ENCODE peak calls at places on chromosome 21, in ten cellular contexts. T is RWPE2, Q is neural progenitor cell, U is fibroblast of lung, C is esophagus squamous epithelium, B is esophagus muscularis mucosa, R is AG04450, N is cardiac muscle cell, J is IMR-90, A is spleen. V is an unnamed sample. For H3K27me3, the result is how much of the 10 kb centered on the place peaks cover.

GRCh38 chr21:17334478-17334877 is 178.4 kb upstream of the CXADR start:
- DNase-seq in T (no peak), Q (no peak), U (no peak), C (no peak), B (no peak), R (no peak), N (no peak), J (no peak), A (no peak), V (no peak)

GRCh38 chr21:27564684-27565280 is 597.9 kb upstream of the ADAMTS5 start:
- DNase-seq in T (no peak), Q (peak), U (peak), C (no peak), B (no peak), R (peak), N (peak), J (peak), A (no peak), V (peak)

GRCh38 chr21:45433301-45433700 is 28.3 kb downstream of the COL18A1 start:
- DNase-seq in T (no peak), Q (no peak), U (no peak), C (no peak), B (no peak), R (no peak), N (no peak), J (no peak), A (no peak), V (no peak)

GRCh38 chr21:45290948-45291612 is 3.4 kb upstream of the POFUT2 start:
- DNase-seq in T (no peak), Q (no peak), U (peak), C (no peak), B (no peak), R (no peak), N (no peak), J (peak), A (no peak), V (no peak)

GRCh38 chr21:32298148-32298559 is 501 bp upstream of the MRAP start:
- DNase-seq in T (no peak), Q (no peak), U (no peak), C (no peak), B (no peak), R (no peak), N (no peak), J (peak), A (no peak), V (no peak)

GRCh38 chr21:31335957-31336738 is 7.9 kb downstream of the TIAM1 start:
- DNase-seq in T (peak), Q (no peak), U (peak), C (no peak), B (no peak), R (peak), N (no peak), J (peak), A (no peak), V (no peak)

GRCh38 chr21:37711294-37711844 is 204.9 kb downstream of the KCNJ6 start:
- DNase-seq in T (no peak), Q (no peak), U (no peak), C (no peak), B (no peak), R (no peak), N (no peak), J (no peak), A (no peak), V (no peak)

GRCh38 chr21:35635261-35635660 is 425.1 kb downstream of the SETD4 start:
- DNase-seq in T (no peak), Q (no peak), U (peak), C (no peak), B (peak), R (no peak), N (no peak), J (peak), A (no peak), V (peak)

GRCh38 chr21:31564439-31564838 is 95.1 kb upstream of the SOD1 start:
- DNase-seq in T (no peak), Q (no peak), U (peak), C (no peak), B (no peak), R (no peak), N (no peak), J (no peak), A (no peak), V (peak)

GRCh38 chr21:43716376-43717165 is 2.4 kb upstream of the PDXK start:
- DNase-seq in T (no peak), Q (no peak), U (peak), C (no peak), B (no peak), R (no peak), N (no peak), J (peak), A (no peak), V (no peak)

GRCh38 chr21:46065215-46065992 is 32.5 kb upstream of the COL6A2 start:
- DNase-seq in T (no peak), Q (no peak), U (peak), C (no peak), B (peak), R (no peak), N (no peak), J (peak), A (no peak), V (no peak)

GRCh38 chr21:14383596-14384210 is 757 bp upstream of the HSPA13 start:
- DNase-seq in T (no peak), Q (no peak), U (peak), C (no peak), B (no peak), R (no peak), N (no peak), J (peak), A (no peak), V (no peak)

GRCh38 chr21:44337428-44337827 is 1.8 kb downstream of the CFAP410 start:
- DNase-seq in T (no peak), Q (no peak), U (no peak), C (no peak), B (no peak), R (no peak), N (no peak), J (no peak), A (no peak), V (no peak)

GRCh38 chr21:43596616-43597015 is 62.7 kb downstream of the HSF2BP start:
- DNase-seq in T (no peak), Q (no peak), U (no peak), C (no peak), B (no peak), R (no peak), N (no peak), J (no peak), A (no peak), V (no peak)

GRCh38 chr21:17780539-17780938 is 38.6 kb downstream of the C21orf91 start:
- DNase-seq in T (no peak), Q (peak), U (peak), C (no peak), B (no peak), R (no peak), N (no peak), J (no peak), A (no peak), V (no peak)

GRCh38 chr21:34065015-34065414 is 8.4 kb upstream of the MRPS6 start:
- DNase-seq in T (no peak), Q (no peak), U (peak), C (no peak), B (no peak), R (no peak), N (no peak), J (no peak), A (no peak), V (no peak)

GRCh38 chr21:45286671-45287437 is 841 bp downstream of the POFUT2 start:
- DNase-seq in T (peak), Q (peak), U (peak), C (no peak), B (no peak), R (no peak), N (peak), J (peak), A (peak), V (no peak)

GRCh38 chr21:46550511-46550941 is 54.4 kb downstream of the S100B start:
- DNase-seq in T (no peak), Q (no peak), U (no peak), C (no peak), B (peak), R (no peak), N (no peak), J (no peak), A (no peak), V (no peak)

GRCh38 chr21:43854773-43855633 is 10.0 kb upstream of the AGPAT3 start:
- DNase-seq in T (no peak), Q (no peak), U (no peak), C (no peak), B (no peak), R (no peak), N (peak), J (no peak), A (peak), V (no peak)

GRCh38 chr21:26719750-26720149 is 125.5 kb downstream of the ADAMTS1 start:
- DNase-seq in T (no peak), Q (no peak), U (no peak), C (no peak), B (no peak), R (no peak), N (no peak), J (no peak), A (no peak), V (no peak)

GRCh38 chr21:34018185-34018584 is 55.2 kb upstream of the MRPS6 start:
- DNase-seq in T (no peak), Q (no peak), U (no peak), C (no peak), B (no peak), R (no peak), N (no peak), J (no peak), A (no peak), V (no peak)

DNA sequence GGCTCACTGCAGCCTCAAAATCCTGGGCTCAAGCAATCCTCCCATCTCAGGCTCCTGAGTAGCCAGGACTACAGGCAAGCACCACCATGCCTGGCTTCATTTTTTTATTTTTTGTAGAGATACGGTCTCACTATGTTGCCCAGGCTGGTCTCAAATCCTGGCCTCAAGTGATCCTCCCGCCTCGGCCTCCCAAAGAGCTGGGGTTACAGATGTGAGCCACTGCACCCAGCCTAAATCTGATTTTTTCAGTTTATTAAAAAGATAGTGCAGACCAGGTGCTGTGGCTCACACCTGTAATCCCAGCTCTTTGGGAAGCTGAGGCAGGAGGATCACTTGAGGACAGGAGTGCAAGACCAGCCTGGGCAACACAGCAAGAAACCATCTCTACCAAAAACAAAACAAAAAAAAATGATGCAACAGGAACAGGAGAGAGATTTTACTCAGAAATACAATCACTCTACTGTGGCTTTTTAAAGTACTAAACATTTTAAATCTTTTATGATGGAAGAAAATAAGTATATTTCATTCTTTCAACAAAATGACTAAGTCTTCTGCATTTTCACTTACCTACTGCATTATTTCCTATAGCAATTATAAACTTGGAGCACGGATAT is 1.9 kb downstream of the PSMG1 start:
- DNase-seq in T (no peak), Q (no peak), U (no peak), C (no peak), B (no peak), R (no peak), N (no peak), J (no peak), A (no peak), V (no peak)
- H3K4me3 ChIP-seq in T (no peak), Q (peak), U (peak), C (no peak), B (no peak), R (no peak), N (no peak), J (no peak), A (no peak), V (no peak)

GRCh38 chr21:15755125-15755524 is 25.3 kb downstream of the USP25 start:
- DNase-seq in T (no peak), Q (no peak), U (peak), C (no peak), B (no peak), R (no peak), N (no peak), J (no peak), A (no peak), V (no peak)
- TF ChIP-seq CTCF in T (no peak), Q (no peak), U (no peak), C (no peak), B (no peak), R (no peak), N (no peak), J (no peak), A (no peak), V (no peak)

GRCh38 chr21:42218836-42219605 is at the start of gene ABCG1:
- DNase-seq in T (peak), Q (peak), U (peak), C (no peak), B (no peak), R (no peak), N (peak), J (peak), A (peak), V (no peak)
- H3K27me3 ChIP-seq in T (under half), Q (half or more), U (under half), C (half or more), B (under half), R (under half), N (under half), J (under half), A (under half), V (under half)

DNA sequence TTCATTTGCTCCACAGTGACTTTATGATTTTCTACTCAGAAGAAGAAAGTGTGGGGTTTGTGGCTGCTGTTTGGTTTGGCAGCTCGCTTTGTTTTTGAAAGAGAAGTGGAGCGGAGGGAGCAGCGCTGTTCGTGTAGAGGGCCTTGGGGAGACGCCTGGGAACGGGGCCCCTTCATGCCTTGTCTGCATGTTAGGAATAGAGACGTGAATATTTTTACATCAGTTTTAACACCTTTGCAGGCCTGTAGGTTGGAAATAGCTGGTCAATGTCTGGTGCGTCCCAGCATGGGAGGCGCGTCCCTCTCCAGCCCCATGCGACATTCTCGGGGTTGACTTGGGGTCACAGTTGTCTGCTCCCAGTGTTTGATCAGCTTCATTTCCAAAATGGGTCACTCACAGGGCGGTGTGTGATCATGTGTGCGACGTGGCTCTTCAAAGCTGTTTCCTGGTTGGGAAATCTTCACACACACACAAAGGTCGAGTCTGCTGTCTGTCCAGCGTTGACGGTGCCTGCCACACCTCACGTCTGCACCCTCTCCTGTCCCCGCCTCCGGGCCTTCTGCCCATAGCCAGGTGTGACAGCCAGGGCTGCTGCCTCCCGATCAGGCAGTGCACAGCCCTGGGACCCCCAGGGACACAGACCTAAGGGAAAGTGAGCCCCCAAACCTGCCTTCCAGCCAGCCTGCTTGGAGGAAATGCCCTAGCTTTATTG is 149.2 kb downstream of the PSMG1 start:
- DNase-seq in T (no peak), Q (no peak), U (no peak), C (no peak), B (no peak), R (no peak), N (no peak), J (no peak), A (no peak), V (no peak)
- H3K4me3 ChIP-seq in T (no peak), Q (no peak), U (no peak), C (no peak), B (no peak), R (no peak), N (no peak), J (no peak), A (no peak), V (no peak)

V was measured in kidney epithelial cell.